ENCODE peak calls at places on chromosomes 6 and 20, in seven cellular contexts. K is Panc1, U is GM23338, J is fibroblast of the aortic adventitia, C is fibroblast of pulmonary artery, Y is IMR-90, B is thoracic aorta. H is an unnamed sample.

GRCh38 chr6:14118091-14118439 is 493 bp downstream of the CD83 start:
- DNase-seq in B (no peak), J (no peak), C (no peak), U (no peak), K (no peak), Y (no peak), H (no peak)

GRCh38 chr20:57622579-57623381 is 2.6 kb upstream of the ZBP1 start:
- DNase-seq in C (peak), B (no peak), J (peak), K (peak), U (peak), Y (peak), H (no peak)

GRCh38 chr20:54356726-54357235 is 118.6 kb upstream of the DOK5 start:
- DNase-seq in C (no peak), J (no peak), Y (no peak), B (no peak), K (no peak), U (no peak), H (no peak)

GRCh38 chr6:101454106-101454676 is 60.7 kb downstream of the GRIK2 start:
- DNase-seq in Y (peak), C (no peak), U (no peak), B (no peak), J (no peak), K (no peak), H (no peak)

GRCh38 chr20:33880396-33880795 is 69.2 kb downstream of the CHMP4B start:
- DNase-seq in C (no peak), J (no peak), Y (no peak), K (no peak), B (no peak), U (no peak), H (no peak)

GRCh38 chr6:4319992-4320683 is 184.8 kb upstream of the ECI2 start:
- DNase-seq in B (no peak), C (peak), Y (peak), K (no peak), J (peak), U (no peak), H (no peak)

GRCh38 chr6:44542401-44543116 is 155.1 kb downstream of the CDC5L start:
- DNase-seq in J (no peak), C (no peak), Y (no peak), B (no peak), U (peak), K (no peak), H (peak)

GRCh38 chr6:139256087-139256486 is 35.7 kb downstream of the TXLNB start:
- DNase-seq in C (peak), U (no peak), K (no peak), B (no peak), J (peak), Y (peak), H (peak)

GRCh38 chr6:10746915-10747250 is 722 bp upstream of the TMEM14B start:
- DNase-seq in U (no peak), K (no peak), Y (no peak), B (no peak), J (no peak), C (no peak), H (no peak)

GRCh38 chr6:170024940-170025339 is 265.9 kb downstream of the DLL1 start:
- DNase-seq in K (no peak), Y (peak), U (no peak), B (no peak), C (peak), J (peak), H (peak)

GRCh38 chr6:15769471-15770088 is 106.8 kb upstream of the DTNBP1 start:
- DNase-seq in B (no peak), J (no peak), Y (no peak), U (no peak), C (no peak), K (no peak), H (no peak)

DNA sequence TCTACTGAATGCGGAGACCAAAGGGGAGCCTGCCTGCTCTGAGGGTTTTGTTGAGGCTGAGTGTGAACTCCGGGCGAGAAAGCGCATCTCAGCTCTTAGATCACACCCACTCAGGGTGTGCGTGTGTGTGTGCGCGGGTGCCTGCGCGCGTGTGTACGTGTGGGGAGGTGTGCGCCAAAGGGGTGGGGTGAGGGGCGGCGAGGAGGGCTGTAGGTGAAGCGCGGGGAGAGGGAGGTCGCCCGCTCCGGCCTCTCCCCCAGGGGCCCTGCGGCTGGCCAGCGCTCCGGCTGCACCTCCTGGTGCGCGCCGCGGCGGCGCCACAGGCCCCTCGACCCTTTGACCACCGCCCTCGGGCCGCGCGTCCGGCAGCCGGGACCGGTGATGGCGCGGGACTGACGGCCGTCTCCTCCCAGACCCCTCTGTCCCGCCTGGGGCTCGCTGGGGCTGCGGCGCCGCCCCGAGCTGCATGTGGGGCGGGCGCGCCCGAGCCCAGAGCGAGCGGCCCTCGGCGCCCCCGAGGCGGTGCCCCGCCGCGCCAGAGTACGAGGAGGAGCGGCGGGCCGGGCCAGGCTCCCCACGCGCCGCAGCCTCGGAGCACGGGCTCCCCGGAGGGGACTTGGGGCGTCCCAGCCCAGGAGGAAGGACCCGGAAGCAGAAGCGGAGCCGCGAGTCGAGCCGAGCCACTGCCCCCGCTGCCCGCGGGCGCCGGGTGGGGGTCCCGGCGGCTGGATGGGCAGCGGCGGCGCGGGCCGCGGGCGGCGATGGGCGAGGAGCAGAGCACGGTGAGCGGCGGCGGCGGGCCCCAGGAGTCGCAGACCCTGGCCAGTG is at the start of gene RNF217:
- DNase-seq in Y (peak), K (no peak), J (peak), U (peak), C (peak), B (peak), H (peak)
- TF ChIP-seq CTCF in Y (peak), K (no peak), J (peak), U (no peak), C (no peak), B (peak), H (no peak)

GRCh38 chr6:98824907-98825601 is 9.3 kb upstream of the POU3F2 start:
- DNase-seq in C (no peak), Y (no peak), J (no peak), B (no peak), U (peak), K (no peak), H (no peak)
- H3K4me3 ChIP-seq in C (no peak), Y (no peak), J (no peak), B (no peak), U (peak), K (no peak), H (no peak)

DNA sequence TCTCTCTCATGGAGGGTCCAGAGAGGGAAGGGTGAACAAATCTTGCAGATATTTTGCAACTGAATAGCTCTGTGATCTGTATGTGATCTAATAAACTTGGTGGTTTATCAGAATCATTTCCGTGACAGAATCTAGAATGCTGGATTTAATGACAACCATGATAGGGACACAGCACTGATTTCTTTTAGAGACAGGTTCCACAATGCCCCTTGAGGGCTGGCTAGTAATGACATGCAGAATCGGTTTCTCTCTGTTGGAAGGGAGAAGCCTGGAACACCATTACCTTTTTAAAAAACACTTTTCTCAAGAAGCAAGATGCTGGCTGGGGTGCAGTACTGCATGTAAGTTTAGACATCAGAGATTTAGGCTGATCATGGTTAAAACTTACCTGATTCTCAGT is 313.4 kb downstream of the CDH26 start:
- DNase-seq in Y (peak), J (peak), B (no peak), K (no peak), C (no peak), U (peak), H (no peak)
- TF ChIP-seq CTCF in Y (peak), J (peak), B (no peak), K (peak), C (peak), U (no peak), H (no peak)

DNA sequence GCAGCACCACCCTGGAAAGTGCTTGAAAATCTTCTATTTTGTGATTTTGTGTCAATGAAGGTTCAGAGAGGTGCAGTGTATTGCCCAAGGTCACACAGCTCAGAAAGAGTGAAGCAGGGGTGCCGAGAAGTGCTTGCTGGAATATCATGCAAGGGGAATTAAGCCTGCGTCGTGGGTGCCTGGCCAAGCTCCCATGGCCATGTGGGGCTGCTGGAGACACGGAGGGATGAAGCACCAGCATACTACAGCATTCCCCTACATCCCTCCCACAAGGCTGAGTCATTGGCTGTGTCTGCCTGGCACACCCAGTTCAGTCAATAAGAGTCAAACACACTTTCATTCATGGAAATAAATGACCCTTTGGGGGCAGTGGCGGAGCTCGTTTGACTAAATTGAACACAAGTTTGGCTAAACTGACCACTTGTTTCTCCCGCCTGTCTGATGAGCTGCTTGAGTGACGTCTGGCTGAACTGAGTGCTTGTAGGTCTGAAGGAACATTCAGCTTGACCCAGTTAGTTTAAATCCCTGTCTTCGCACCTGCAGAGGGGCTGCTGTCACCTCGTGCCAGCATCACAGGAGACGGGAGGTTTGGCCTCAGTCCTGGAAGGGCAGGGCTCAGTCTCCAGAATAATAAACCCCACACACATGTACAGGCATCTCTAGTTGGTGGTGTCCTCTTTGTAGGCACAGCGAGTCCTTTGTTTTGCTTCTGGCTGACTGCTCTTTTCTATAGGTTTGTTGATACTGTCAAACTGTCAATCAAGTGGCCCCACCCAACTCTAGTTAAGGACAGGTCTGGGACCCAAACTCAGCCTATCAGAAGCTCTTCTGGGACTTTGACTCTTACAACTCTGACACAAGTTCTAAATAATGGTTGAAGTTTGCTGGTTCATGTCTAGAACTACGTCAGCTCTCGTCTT is 8.4 kb upstream of the TGM2 start:
- DNase-seq in K (no peak), Y (peak), B (peak), J (peak), U (peak), C (peak), H (peak)
- H3K4me3 ChIP-seq in K (peak), Y (no peak), B (no peak), J (no peak), U (no peak), C (no peak), H (no peak)

GRCh38 chr6:63580704-63580961 is 8.4 kb downstream of the LOC128125822 start:
- DNase-seq in Y (no peak), J (no peak), B (no peak), U (no peak), K (no peak), C (no peak), H (no peak)

GRCh38 chr6:63579937-63580703 is 7.8 kb downstream of the LOC128125822 start:
- DNase-seq in J (no peak), C (no peak), B (no peak), Y (no peak), K (no peak), U (no peak), H (no peak)

GRCh38 chr6:63576985-63577712 is 4.9 kb downstream of the LOC128125822 start:
- DNase-seq in U (no peak), K (no peak), B (no peak), J (no peak), Y (no peak), C (no peak), H (no peak)

GRCh38 chr6:63576147-63576772 is 4.0 kb downstream of the LOC128125822 start:
- DNase-seq in K (no peak), Y (no peak), B (no peak), U (no peak), C (no peak), J (no peak), H (no peak)

DNA sequence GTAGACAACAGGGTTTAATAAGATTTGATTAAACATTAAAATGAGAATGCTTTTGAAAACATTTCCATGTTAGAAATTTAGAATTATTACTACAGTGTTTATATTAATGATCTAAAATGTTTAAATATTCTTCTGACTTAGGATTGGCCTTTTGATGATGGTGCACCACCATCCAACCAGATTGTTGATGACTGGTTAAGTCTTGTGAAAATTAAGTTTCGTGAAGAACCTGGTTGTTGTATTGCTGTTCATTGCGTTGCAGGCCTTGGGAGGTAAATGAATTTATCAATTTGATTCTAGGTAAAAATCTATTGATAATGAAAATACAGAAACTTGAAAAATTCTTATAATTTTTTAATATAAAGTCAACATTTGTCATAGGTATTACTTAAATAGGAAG is 6.5 kb downstream of the LOC128125822 start:
- DNase-seq in Y (no peak), J (no peak), B (no peak), K (no peak), C (no peak), U (no peak), H (no peak)
- TF ChIP-seq CTCF in Y (no peak), J (no peak), B (no peak), K (no peak), C (no peak), U (no peak), H (no peak)